ENCODE peak calls at places on chromosome 7, in ten cellular contexts. E, U, C, V, B, P, X, D, M and Z are unnamed samples.

GRCh38 chr7:7819442-7820247 is 101.2 kb upstream of the RPA3 start:
- DNase-seq in D (no peak), B (no peak), M (no peak), U (no peak), V (no peak), P (no peak), E (no peak), X (no peak), C (no peak), Z (no peak)

GRCh38 chr7:30422922-30423321 is 55.7 kb downstream of the NOD1 start:
- DNase-seq in E (peak; percentile 18), C (no peak), B (no peak), V (no peak), U (no peak), X (no peak), D (no peak), M (no peak), P (no peak), Z (no peak)

GRCh38 chr7:73971701-73972341 is 56.2 kb upstream of the ELN start:
- DNase-seq in M (no peak), P (no peak), D (peak; percentile 42), B (no peak), V (no peak), U (no peak), E (no peak), C (no peak), X (peak; percentile 69), Z (no peak)

GRCh38 chr7:153404124-153404523 is 644.6 kb downstream of the ACTR3B start:
- DNase-seq in B (no peak), E (no peak), X (no peak), D (no peak), V (no peak), U (no peak), P (no peak), C (no peak), M (no peak), Z (no peak)

GRCh38 chr7:29019896-29020295 is 61.8 kb upstream of the TRIL start:
- DNase-seq in M (peak; percentile 18), U (no peak), B (no peak), V (no peak), E (no peak), D (no peak), P (no peak), X (no peak), C (no peak), Z (no peak)

GRCh38 chr7:105618016-105618296 is 36.7 kb upstream of the EFCAB10 start:
- DNase-seq in U (no peak), C (no peak), V (no peak), P (no peak), M (no peak), E (no peak), B (no peak), X (no peak), D (no peak), Z (no peak)

GRCh38 chr7:98212532-98213041 is 1.3 kb downstream of the BHLHA15 start:
- DNase-seq in V (no peak), P (no peak), D (peak; percentile 53), M (no peak), E (no peak), C (no peak), X (no peak), B (no peak), U (no peak), Z (peak; percentile 46)

GRCh38 chr7:38318803-38319416 is 45.5 kb upstream of the TARP start:
- DNase-seq in M (no peak), U (no peak), X (peak; percentile 96), V (no peak), E (peak; percentile 90), D (no peak), C (no peak), B (peak; percentile 83), P (peak; percentile 55), Z (no peak)

GRCh38 chr7:139823855-139824670 is 5.0 kb upstream of the TBXAS1 start:
- DNase-seq in M (no peak), X (no peak), P (no peak), B (peak; percentile 28), U (no peak), D (no peak), C (no peak), E (peak; percentile 28), V (no peak), Z (no peak)

GRCh38 chr7:76281006-76281705 is 21.3 kb upstream of the HSPB1 start:
- DNase-seq in D (no peak), V (no peak), X (no peak), U (no peak), E (no peak), B (peak; percentile 28), C (no peak), P (no peak), M (no peak), Z (no peak)

GRCh38 chr7:108200326-108200725 is 70.2 kb upstream of the LAMB4 start:
- DNase-seq in U (no peak), C (no peak), B (peak; percentile 16), X (no peak), M (no peak), E (no peak), P (no peak), V (no peak), D (no peak), Z (no peak)

GRCh38 chr7:127968547-127968946 is 62.7 kb downstream of the LRRC4 start:
- DNase-seq in U (no peak), X (no peak), P (no peak), V (no peak), M (no peak), D (no peak), C (no peak), B (no peak), E (peak; percentile 35), Z (no peak)

GRCh38 chr7:21960922-21961321 is 15.2 kb upstream of the CDCA7L start:
- DNase-seq in B (peak; percentile 78), U (no peak), E (peak; percentile 92), C (no peak), M (no peak), P (no peak), X (no peak), V (no peak), D (no peak), Z (no peak)

GRCh38 chr7:98234429-98235147 is 17.4 kb downstream of the TECPR1 start:
- DNase-seq in M (no peak), X (no peak), E (peak; percentile 59), V (no peak), U (no peak), C (no peak), B (no peak), D (no peak), P (no peak), Z (no peak)

GRCh38 chr7:5541087-5541992 is 117.7 kb upstream of the TNRC18 start:
- DNase-seq in U (peak; percentile 61), D (no peak), M (no peak), B (no peak), X (no peak), V (no peak), E (no peak), C (no peak), P (no peak), Z (no peak)